ENCODE peak calls at places on chromosomes 3 and 15, in seven cellular contexts. B, I, O, L, T, X and J are unnamed samples.

GRCh38 chr3:37937156-37937555 is 53.4 kb upstream of the VILL start:
- DNase-seq in O (no peak), I (no peak), X (no peak), L (no peak), T (no peak), B (no peak), J (no peak)

GRCh38 chr15:65824941-65825544 is 33.0 kb upstream of the DENND4A start:
- DNase-seq in B (no peak), X (peak), O (no peak), I (no peak), L (no peak), T (no peak), J (no peak)

GRCh38 chr3:135759651-135760050 is 205.9 kb upstream of the PPP2R3A start:
- DNase-seq in O (no peak), I (no peak), X (no peak), L (no peak), B (no peak), T (no peak), J (no peak)

GRCh38 chr3:24367681-24368264 is 126.9 kb downstream of the THRB start:
- DNase-seq in L (no peak), X (no peak), I (no peak), T (no peak), O (no peak), B (no peak), J (no peak)

GRCh38 chr3:135125171-135125801 is 330.2 kb downstream of the EPHB1 start:
- DNase-seq in O (no peak), I (no peak), L (no peak), B (no peak), X (no peak), T (no peak), J (no peak)

GRCh38 chr15:38623744-38624143 is 59.1 kb upstream of the RASGRP1 start:
- DNase-seq in I (no peak), T (no peak), O (no peak), X (no peak), B (no peak), L (no peak), J (no peak)

GRCh38 chr15:57537072-57537471 is 54.6 kb upstream of the MYZAP start:
- DNase-seq in T (peak), B (no peak), I (no peak), O (peak), L (no peak), X (no peak), J (no peak)

GRCh38 chr15:47334805-47335204 is 382.5 kb upstream of the SEMA6D start:
- DNase-seq in I (no peak), O (no peak), T (no peak), B (no peak), X (no peak), L (no peak), J (no peak)

GRCh38 chr15:85580914-85581313 is 200.5 kb downstream of the AKAP13 start:
- DNase-seq in L (no peak), I (no peak), O (no peak), T (no peak), B (no peak), X (no peak), J (peak)

GRCh38 chr3:115961390-115961789 is 338.1 kb downstream of the GAP43 start:
- DNase-seq in T (no peak), B (no peak), L (no peak), I (no peak), X (no peak), O (no peak), J (no peak)
- TF ChIP-seq CTCF in T (no peak), B (no peak), L (no peak), I (no peak), X (no peak), O (no peak), J (no peak)

DNA sequence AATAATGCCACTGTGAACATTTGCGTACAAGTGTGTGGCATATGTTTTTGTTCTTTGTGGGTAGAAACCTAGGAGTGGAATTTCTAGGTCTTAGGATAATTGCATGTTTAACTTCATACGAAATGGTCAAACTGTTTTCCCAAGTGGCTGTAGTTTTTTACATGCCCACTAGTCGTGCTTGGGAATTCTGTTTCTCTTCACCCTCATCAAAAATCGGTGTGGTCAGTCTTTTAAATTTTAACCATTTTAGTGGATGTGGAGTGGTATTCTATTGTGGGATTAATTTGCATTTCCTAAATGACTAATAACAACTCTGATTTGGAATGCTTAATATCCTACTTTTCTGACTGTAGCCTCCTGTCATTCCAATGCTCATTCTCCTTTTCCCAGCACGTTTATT is 27.6 kb downstream of the ZFAND6 start:
- DNase-seq in I (no peak), T (no peak), L (no peak), X (no peak), B (no peak), O (no peak), J (no peak)
- TF ChIP-seq CTCF in I (no peak), T (no peak), L (peak), X (no peak), B (peak), O (peak), J (no peak)

DNA sequence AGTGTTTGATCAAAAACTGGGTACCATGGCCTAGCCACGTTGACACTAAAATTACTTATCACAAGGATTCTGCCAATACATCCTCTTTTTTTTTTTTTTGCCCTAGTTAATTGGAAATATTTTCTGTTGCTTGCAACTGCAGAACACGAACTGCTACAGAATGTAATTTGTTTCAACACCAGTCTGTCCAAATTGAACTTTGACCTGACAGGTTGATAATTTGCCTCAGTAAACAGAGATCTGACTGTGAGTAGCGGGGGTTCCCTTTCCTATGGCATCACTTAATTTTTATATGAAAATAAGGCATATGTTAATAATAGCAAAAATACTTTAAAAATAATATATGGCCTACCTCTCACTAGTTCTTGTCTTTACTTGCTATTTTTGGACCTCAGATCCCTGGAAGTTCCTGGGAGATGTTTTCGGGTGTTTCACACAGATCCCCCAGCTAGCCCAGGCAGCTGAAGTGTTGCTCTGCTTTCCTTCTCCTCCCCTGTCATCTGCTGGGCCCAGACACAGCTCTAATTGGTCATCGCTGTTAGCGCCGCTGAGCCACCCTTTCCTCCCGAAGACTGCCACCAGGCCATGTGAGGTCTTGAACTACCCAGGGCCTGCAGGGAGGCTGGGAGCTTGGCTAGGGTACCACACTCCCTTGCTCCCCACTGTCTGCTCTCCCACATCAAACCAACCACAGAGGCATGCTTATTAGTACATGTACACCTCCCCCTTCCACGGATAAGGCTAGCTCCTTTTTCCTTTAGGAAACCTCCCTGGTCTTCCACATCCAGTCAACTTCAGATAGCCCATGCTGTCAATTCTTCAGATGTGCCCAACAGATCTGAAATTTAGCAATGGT is 89.8 kb upstream of the RNF7 start:
- DNase-seq in X (no peak), L (no peak), T (no peak), B (no peak), O (no peak), I (no peak), J (no peak)
- TF ChIP-seq CTCF in X (no peak), L (no peak), T (no peak), B (no peak), O (no peak), I (no peak), J (no peak)

GRCh38 chr3:111715911-111716523 is 120.9 kb upstream of the ZBED2 start:
- DNase-seq in I (no peak), B (no peak), X (peak), L (peak), T (no peak), O (no peak), J (no peak)
- TF ChIP-seq CTCF in I (peak), B (peak), X (no peak), L (peak), T (no peak), O (peak), J (peak)

GRCh38 chr3:196502775-196503181 is 790 bp downstream of the RNF168 start:
- DNase-seq in I (no peak), O (peak), T (peak), L (peak), X (no peak), B (no peak), J (peak)
- TF ChIP-seq CTCF in I (no peak), O (no peak), T (no peak), L (no peak), X (no peak), B (no peak), J (no peak)

GRCh38 chr3:132006605-132007204 is 28.1 kb downstream of the CPNE4 start:
- DNase-seq in L (peak), X (no peak), B (no peak), T (no peak), O (no peak), I (no peak), J (no peak)
- TF ChIP-seq CTCF in L (peak), X (no peak), B (peak), T (no peak), O (peak), I (peak), J (peak)

GRCh38 chr15:74373731-74374647 is 6.5 kb upstream of the CYP11A1 start:
- DNase-seq in X (peak), B (peak), L (peak), T (peak), I (no peak), O (no peak), J (peak)
- TF ChIP-seq CTCF in X (no peak), B (peak), L (peak), T (peak), I (peak), O (peak), J (peak)

GRCh38 chr3:121836069-121836468 is 1.1 kb downstream of the EAF2 start:
- DNase-seq in L (no peak), B (no peak), X (no peak), I (no peak), T (no peak), O (no peak), J (no peak)

GRCh38 chr3:121839962-121840361 is 5.0 kb downstream of the EAF2 start:
- DNase-seq in O (no peak), L (no peak), X (no peak), I (no peak), B (no peak), T (no peak), J (no peak)

GRCh38 chr3:121834079-121834730 is 655 bp downstream of the IQCB1 start:
- DNase-seq in X (no peak), L (no peak), B (no peak), O (no peak), T (peak), I (no peak), J (no peak)

DNA sequence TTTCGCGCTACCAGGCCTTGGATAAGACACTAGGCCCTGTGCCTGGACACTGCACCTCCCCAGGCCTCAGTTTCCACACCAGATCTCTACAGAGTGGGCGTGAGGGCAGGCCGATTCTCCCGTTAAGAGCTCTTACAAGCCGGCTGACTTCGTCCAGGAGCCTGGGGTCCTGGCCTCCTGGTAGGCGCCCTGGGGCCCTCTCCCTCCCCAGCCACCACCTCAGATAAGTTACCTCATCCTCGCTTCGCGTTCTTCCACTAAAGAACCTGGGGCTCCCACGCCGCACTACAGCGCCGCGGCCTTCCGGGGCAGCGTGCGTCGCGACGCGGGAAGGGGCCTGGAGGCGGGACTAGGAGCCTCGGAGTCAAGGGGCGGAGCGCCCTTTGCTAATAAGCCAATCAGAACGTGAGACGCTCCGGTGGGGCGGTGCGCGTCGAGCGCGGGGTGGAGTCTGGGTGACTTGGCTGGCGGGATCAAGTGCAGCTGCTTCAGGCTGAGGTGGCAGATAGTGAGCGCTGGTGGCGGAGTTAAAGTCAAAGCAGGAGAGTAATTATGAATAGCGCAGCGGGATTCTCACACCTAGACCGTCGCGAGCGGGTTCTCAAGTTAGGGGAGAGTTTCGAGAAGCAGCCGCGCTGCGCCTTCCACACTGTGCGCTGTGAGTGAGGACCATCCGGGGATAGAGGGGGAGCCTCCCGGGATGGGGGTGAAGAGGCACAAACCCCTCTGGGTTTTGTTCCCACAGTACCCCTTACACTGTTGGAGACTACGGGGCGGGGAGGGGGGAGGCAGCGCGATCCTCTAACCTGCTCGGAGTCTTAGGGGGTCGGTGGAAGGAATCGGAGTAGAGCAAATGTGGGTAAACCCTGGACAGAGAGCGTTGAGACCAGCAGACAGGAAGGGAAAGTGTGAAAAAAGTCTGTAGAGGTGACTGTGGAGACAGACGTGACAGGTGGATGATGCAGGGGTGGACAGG is at the start of the genes EAF2 and IQCB1:
- DNase-seq in I (peak), O (peak), L (peak), X (peak), B (peak), T (peak), J (peak)
- TF ChIP-seq CTCF in I (no peak), O (no peak), L (no peak), X (no peak), B (no peak), T (no peak), J (no peak)